ENCODE peak calls at places on chromosome 12, in four cellular contexts. One of them, this sample, is unnamed.

GRCh38 chr12:55762646-55763045 is 19.7 kb downstream of the GDF11 start:
- DNase-seq in activated gamma-delta T cell treated with Interleukin-2 at 50 U/mL for 16 hours: no peak
- DNase-seq in effector memory CD8-positive, alpha-beta T cell: no peak
- DNase-seq in NCI-H1092 treated with DMSO at 0.1 percent for 48 hours: no peak
- DNase-seq in this sample: no peak

GRCh38 chr12:78887008-78887407 is 22.4 kb downstream of the SYT1 start:
- DNase-seq in activated gamma-delta T cell treated with Interleukin-2 at 50 U/mL for 16 hours: no peak
- DNase-seq in effector memory CD8-positive, alpha-beta T cell: no peak
- DNase-seq in NCI-H1092 treated with DMSO at 0.1 percent for 48 hours: no peak
- DNase-seq in this sample: no peak

GRCh38 chr12:49646871-49647270 is 23.5 kb downstream of the PRPF40B start:
- DNase-seq in activated gamma-delta T cell treated with Interleukin-2 at 50 U/mL for 16 hours: no peak
- DNase-seq in effector memory CD8-positive, alpha-beta T cell: no peak
- DNase-seq in NCI-H1092 treated with DMSO at 0.1 percent for 48 hours: no peak
- DNase-seq in this sample: no peak

GRCh38 chr12:7959278-7960063 is 23.5 kb upstream of the SLC2A3 start:
- DNase-seq in activated gamma-delta T cell treated with Interleukin-2 at 50 U/mL for 16 hours: peak; percentile 52
- DNase-seq in effector memory CD8-positive, alpha-beta T cell: peak; percentile 35
- DNase-seq in NCI-H1092 treated with DMSO at 0.1 percent for 48 hours: no peak
- DNase-seq in this sample: no peak

GRCh38 chr12:27351476-27351875 is 18.8 kb downstream of the BMAL2 start:
- DNase-seq in activated gamma-delta T cell treated with Interleukin-2 at 50 U/mL for 16 hours: no peak
- DNase-seq in effector memory CD8-positive, alpha-beta T cell: no peak
- DNase-seq in NCI-H1092 treated with DMSO at 0.1 percent for 48 hours: no peak
- DNase-seq in this sample: no peak

GRCh38 chr12:82461393-82461792 is 103.1 kb downstream of the METTL25 start:
- DNase-seq in activated gamma-delta T cell treated with Interleukin-2 at 50 U/mL for 16 hours: no peak
- DNase-seq in effector memory CD8-positive, alpha-beta T cell: no peak
- DNase-seq in NCI-H1092 treated with DMSO at 0.1 percent for 48 hours: no peak
- DNase-seq in this sample: no peak

GRCh38 chr12:53220857-53221202 is 11.2 kb downstream of the RARG start:
- DNase-seq in activated gamma-delta T cell treated with Interleukin-2 at 50 U/mL for 16 hours: peak; percentile 76
- DNase-seq in effector memory CD8-positive, alpha-beta T cell: peak; percentile 71
- DNase-seq in NCI-H1092 treated with DMSO at 0.1 percent for 48 hours: no peak
- DNase-seq in this sample: peak; percentile 77

GRCh38 chr12:85794551-85794950 is 41.7 kb downstream of the RASSF9 start:
- DNase-seq in activated gamma-delta T cell treated with Interleukin-2 at 50 U/mL for 16 hours: no peak
- DNase-seq in effector memory CD8-positive, alpha-beta T cell: no peak
- DNase-seq in NCI-H1092 treated with DMSO at 0.1 percent for 48 hours: no peak
- DNase-seq in this sample: no peak

GRCh38 chr12:122283680-122284079 is 17.4 kb upstream of the VPS33A start:
- DNase-seq in activated gamma-delta T cell treated with Interleukin-2 at 50 U/mL for 16 hours: no peak
- DNase-seq in effector memory CD8-positive, alpha-beta T cell: no peak
- DNase-seq in NCI-H1092 treated with DMSO at 0.1 percent for 48 hours: no peak
- DNase-seq in this sample: no peak

GRCh38 chr12:79552186-79552585 is 138.6 kb downstream of the PAWR start:
- DNase-seq in activated gamma-delta T cell treated with Interleukin-2 at 50 U/mL for 16 hours: no peak
- DNase-seq in effector memory CD8-positive, alpha-beta T cell: no peak
- DNase-seq in NCI-H1092 treated with DMSO at 0.1 percent for 48 hours: no peak
- DNase-seq in this sample: no peak

GRCh38 chr12:6827982-6828670 is at the start of gene P3H3:
- DNase-seq in activated gamma-delta T cell treated with Interleukin-2 at 50 U/mL for 16 hours: no peak
- DNase-seq in effector memory CD8-positive, alpha-beta T cell: no peak
- DNase-seq in NCI-H1092 treated with DMSO at 0.1 percent for 48 hours: peak; percentile 59
- DNase-seq in this sample: no peak

GRCh38 chr12:12612403-12612802 is 727 bp downstream of the CREBL2 start:
- DNase-seq in activated gamma-delta T cell treated with Interleukin-2 at 50 U/mL for 16 hours: no peak
- DNase-seq in effector memory CD8-positive, alpha-beta T cell: no peak
- DNase-seq in NCI-H1092 treated with DMSO at 0.1 percent for 48 hours: peak; percentile 27
- DNase-seq in this sample: peak; percentile 42

This sample was measured in T-helper 1 cell.